ENCODE peak calls at places on chromosomes 16 and 17, in five cellular contexts. One of them, this sample, is unnamed.

GRCh38 chr17:29250666-29251065 is 4.0 kb downstream of the CRYBA1 start:
- DNase-seq in stimulated activated CD4-positive, alpha-beta T cell treated with anti-CD3 and anti-CD28 coated beads, TNF-alpha, amount 100 ng/mL, for 48 hours: no peak
- DNase-seq in activated T-helper 1 cell treated with Interleukin-2 at 50 U/mL for 16 hours: no peak
- DNase-seq in SK-N-SH: no peak
- DNase-seq in ELF-1: no peak
- DNase-seq in this sample: no peak

GRCh38 chr17:29945281-29945680 is 3.8 kb downstream of the EFCAB5 start:
- DNase-seq in stimulated activated CD4-positive, alpha-beta T cell treated with anti-CD3 and anti-CD28 coated beads, TNF-alpha, amount 100 ng/mL, for 48 hours: no peak
- DNase-seq in activated T-helper 1 cell treated with Interleukin-2 at 50 U/mL for 16 hours: no peak
- DNase-seq in SK-N-SH: no peak
- DNase-seq in ELF-1: no peak
- DNase-seq in this sample: no peak

GRCh38 chr17:82367724-82368524 is 3.6 kb upstream of the UTS2R start:
- DNase-seq in stimulated activated CD4-positive, alpha-beta T cell treated with anti-CD3 and anti-CD28 coated beads, TNF-alpha, amount 100 ng/mL, for 48 hours: no peak
- DNase-seq in activated T-helper 1 cell treated with Interleukin-2 at 50 U/mL for 16 hours: no peak
- DNase-seq in SK-N-SH: peak
- DNase-seq in ELF-1: peak
- DNase-seq in this sample: no peak

GRCh38 chr17:72370819-72371218 is 250.0 kb downstream of the SOX9 start:
- DNase-seq in stimulated activated CD4-positive, alpha-beta T cell treated with anti-CD3 and anti-CD28 coated beads, TNF-alpha, amount 100 ng/mL, for 48 hours: no peak
- DNase-seq in activated T-helper 1 cell treated with Interleukin-2 at 50 U/mL for 16 hours: no peak
- DNase-seq in SK-N-SH: no peak
- DNase-seq in ELF-1: no peak
- DNase-seq in this sample: no peak

GRCh38 chr17:77437017-77437416 is 296.2 kb downstream of the SEC14L1 start:
- DNase-seq in stimulated activated CD4-positive, alpha-beta T cell treated with anti-CD3 and anti-CD28 coated beads, TNF-alpha, amount 100 ng/mL, for 48 hours: no peak
- DNase-seq in activated T-helper 1 cell treated with Interleukin-2 at 50 U/mL for 16 hours: no peak
- DNase-seq in SK-N-SH: peak
- DNase-seq in ELF-1: no peak
- DNase-seq in this sample: peak

GRCh38 chr17:61833536-61834203 is 29.7 kb downstream of the BRIP1 start:
- DNase-seq in stimulated activated CD4-positive, alpha-beta T cell treated with anti-CD3 and anti-CD28 coated beads, TNF-alpha, amount 100 ng/mL, for 48 hours: no peak
- DNase-seq in activated T-helper 1 cell treated with Interleukin-2 at 50 U/mL for 16 hours: no peak
- DNase-seq in SK-N-SH: no peak
- DNase-seq in ELF-1: peak
- DNase-seq in this sample: no peak

GRCh38 chr17:30226878-30227277 is 8.6 kb downstream of the SLC6A4 start:
- DNase-seq in stimulated activated CD4-positive, alpha-beta T cell treated with anti-CD3 and anti-CD28 coated beads, TNF-alpha, amount 100 ng/mL, for 48 hours: no peak
- DNase-seq in activated T-helper 1 cell treated with Interleukin-2 at 50 U/mL for 16 hours: no peak
- DNase-seq in SK-N-SH: no peak
- DNase-seq in ELF-1: peak
- DNase-seq in this sample: peak

GRCh38 chr17:73028311-73028755 is 64.2 kb downstream of the SLC39A11 start:
- DNase-seq in stimulated activated CD4-positive, alpha-beta T cell treated with anti-CD3 and anti-CD28 coated beads, TNF-alpha, amount 100 ng/mL, for 48 hours: no peak
- DNase-seq in activated T-helper 1 cell treated with Interleukin-2 at 50 U/mL for 16 hours: no peak
- DNase-seq in SK-N-SH: no peak
- DNase-seq in ELF-1: no peak
- DNase-seq in this sample: no peak

GRCh38 chr16:51420247-51420646 is 269.2 kb upstream of the SALL1 start:
- DNase-seq in stimulated activated CD4-positive, alpha-beta T cell treated with anti-CD3 and anti-CD28 coated beads, TNF-alpha, amount 100 ng/mL, for 48 hours: no peak
- DNase-seq in activated T-helper 1 cell treated with Interleukin-2 at 50 U/mL for 16 hours: no peak
- DNase-seq in SK-N-SH: no peak
- DNase-seq in ELF-1: no peak
- DNase-seq in this sample: no peak

GRCh38 chr16:19704321-19705130 is 13.5 kb downstream of the KNOP1 start:
- DNase-seq in stimulated activated CD4-positive, alpha-beta T cell treated with anti-CD3 and anti-CD28 coated beads, TNF-alpha, amount 100 ng/mL, for 48 hours: no peak
- DNase-seq in activated T-helper 1 cell treated with Interleukin-2 at 50 U/mL for 16 hours: no peak
- DNase-seq in SK-N-SH: no peak
- DNase-seq in ELF-1: no peak
- DNase-seq in this sample: no peak

GRCh38 chr17:9802294-9802693 is 10.9 kb upstream of the DHRS7C start:
- DNase-seq in stimulated activated CD4-positive, alpha-beta T cell treated with anti-CD3 and anti-CD28 coated beads, TNF-alpha, amount 100 ng/mL, for 48 hours: no peak
- DNase-seq in activated T-helper 1 cell treated with Interleukin-2 at 50 U/mL for 16 hours: no peak
- DNase-seq in SK-N-SH: no peak
- DNase-seq in ELF-1: peak
- DNase-seq in this sample: no peak

GRCh38 chr17:54937018-54937417 is 31.4 kb downstream of the COX11 start:
- DNase-seq in stimulated activated CD4-positive, alpha-beta T cell treated with anti-CD3 and anti-CD28 coated beads, TNF-alpha, amount 100 ng/mL, for 48 hours: no peak
- DNase-seq in activated T-helper 1 cell treated with Interleukin-2 at 50 U/mL for 16 hours: no peak
- DNase-seq in SK-N-SH: no peak
- DNase-seq in ELF-1: peak
- DNase-seq in this sample: no peak

GRCh38 chr16:83899272-83899897 is 470 bp downstream of the MLYCD start:
- DNase-seq in stimulated activated CD4-positive, alpha-beta T cell treated with anti-CD3 and anti-CD28 coated beads, TNF-alpha, amount 100 ng/mL, for 48 hours: peak
- DNase-seq in activated T-helper 1 cell treated with Interleukin-2 at 50 U/mL for 16 hours: peak
- DNase-seq in SK-N-SH: peak
- DNase-seq in ELF-1: peak
- DNase-seq in this sample: no peak

GRCh38 chr17:74317071-74317470 is 9.0 kb upstream of the KIF19 start:
- DNase-seq in stimulated activated CD4-positive, alpha-beta T cell treated with anti-CD3 and anti-CD28 coated beads, TNF-alpha, amount 100 ng/mL, for 48 hours: no peak
- DNase-seq in activated T-helper 1 cell treated with Interleukin-2 at 50 U/mL for 16 hours: no peak
- DNase-seq in SK-N-SH: no peak
- DNase-seq in ELF-1: no peak
- DNase-seq in this sample: no peak

GRCh38 chr16:50505714-50506542 is 42.3 kb upstream of the NKD1 start:
- DNase-seq in stimulated activated CD4-positive, alpha-beta T cell treated with anti-CD3 and anti-CD28 coated beads, TNF-alpha, amount 100 ng/mL, for 48 hours: no peak
- DNase-seq in activated T-helper 1 cell treated with Interleukin-2 at 50 U/mL for 16 hours: no peak
- DNase-seq in SK-N-SH: no peak
- DNase-seq in ELF-1: peak
- DNase-seq in this sample: no peak

GRCh38 chr17:82981141-82981540 is 98.3 kb upstream of the METRNL start:
- DNase-seq in stimulated activated CD4-positive, alpha-beta T cell treated with anti-CD3 and anti-CD28 coated beads, TNF-alpha, amount 100 ng/mL, for 48 hours: no peak
- DNase-seq in activated T-helper 1 cell treated with Interleukin-2 at 50 U/mL for 16 hours: no peak
- DNase-seq in SK-N-SH: peak
- DNase-seq in ELF-1: no peak
- DNase-seq in this sample: no peak

GRCh38 chr17:83057397-83057761 is 22.0 kb upstream of the METRNL start:
- DNase-seq in stimulated activated CD4-positive, alpha-beta T cell treated with anti-CD3 and anti-CD28 coated beads, TNF-alpha, amount 100 ng/mL, for 48 hours: no peak
- DNase-seq in activated T-helper 1 cell treated with Interleukin-2 at 50 U/mL for 16 hours: no peak
- DNase-seq in SK-N-SH: peak
- DNase-seq in ELF-1: no peak
- DNase-seq in this sample: no peak

GRCh38 chr17:34703533-34703932 is 124.2 kb downstream of the TMEM132E start:
- DNase-seq in stimulated activated CD4-positive, alpha-beta T cell treated with anti-CD3 and anti-CD28 coated beads, TNF-alpha, amount 100 ng/mL, for 48 hours: peak
- DNase-seq in activated T-helper 1 cell treated with Interleukin-2 at 50 U/mL for 16 hours: no peak
- DNase-seq in SK-N-SH: no peak
- DNase-seq in ELF-1: peak
- DNase-seq in this sample: peak

GRCh38 chr17:75875940-75876189 is 2.5 kb downstream of the TRIM47 start:
- DNase-seq in stimulated activated CD4-positive, alpha-beta T cell treated with anti-CD3 and anti-CD28 coated beads, TNF-alpha, amount 100 ng/mL, for 48 hours: no peak
- DNase-seq in activated T-helper 1 cell treated with Interleukin-2 at 50 U/mL for 16 hours: no peak
- DNase-seq in SK-N-SH: peak
- DNase-seq in ELF-1: no peak
- DNase-seq in this sample: no peak

GRCh38 chr17:5780476-5780875 is 196.2 kb upstream of the NLRP1 start:
- DNase-seq in stimulated activated CD4-positive, alpha-beta T cell treated with anti-CD3 and anti-CD28 coated beads, TNF-alpha, amount 100 ng/mL, for 48 hours: no peak
- DNase-seq in activated T-helper 1 cell treated with Interleukin-2 at 50 U/mL for 16 hours: no peak
- DNase-seq in SK-N-SH: no peak
- DNase-seq in ELF-1: no peak
- DNase-seq in this sample: no peak

GRCh38 chr16:50473375-50473945 is 74.7 kb upstream of the NKD1 start:
- DNase-seq in stimulated activated CD4-positive, alpha-beta T cell treated with anti-CD3 and anti-CD28 coated beads, TNF-alpha, amount 100 ng/mL, for 48 hours: no peak
- DNase-seq in activated T-helper 1 cell treated with Interleukin-2 at 50 U/mL for 16 hours: no peak
- DNase-seq in SK-N-SH: no peak
- DNase-seq in ELF-1: no peak
- DNase-seq in this sample: no peak

GRCh38 chr17:18950944-18951905 is 740 bp upstream of the SLC5A10 start:
- DNase-seq in stimulated activated CD4-positive, alpha-beta T cell treated with anti-CD3 and anti-CD28 coated beads, TNF-alpha, amount 100 ng/mL, for 48 hours: no peak
- DNase-seq in activated T-helper 1 cell treated with Interleukin-2 at 50 U/mL for 16 hours: no peak
- DNase-seq in SK-N-SH: no peak
- DNase-seq in ELF-1: no peak
- DNase-seq in this sample: no peak

GRCh38 chr17:57607553-57608120 is 137.5 kb downstream of the CCDC182 start:
- DNase-seq in stimulated activated CD4-positive, alpha-beta T cell treated with anti-CD3 and anti-CD28 coated beads, TNF-alpha, amount 100 ng/mL, for 48 hours: no peak
- DNase-seq in activated T-helper 1 cell treated with Interleukin-2 at 50 U/mL for 16 hours: no peak
- DNase-seq in SK-N-SH: no peak
- DNase-seq in ELF-1: no peak
- DNase-seq in this sample: no peak

GRCh38 chr17:7774037-7774659 is 56.6 kb downstream of the DNAH2 start:
- DNase-seq in stimulated activated CD4-positive, alpha-beta T cell treated with anti-CD3 and anti-CD28 coated beads, TNF-alpha, amount 100 ng/mL, for 48 hours: no peak
- DNase-seq in activated T-helper 1 cell treated with Interleukin-2 at 50 U/mL for 16 hours: no peak
- DNase-seq in SK-N-SH: no peak
- DNase-seq in ELF-1: peak
- DNase-seq in this sample: no peak

GRCh38 chr16:67394271-67395104 is 1.2 kb upstream of the TPPP3 start:
- DNase-seq in stimulated activated CD4-positive, alpha-beta T cell treated with anti-CD3 and anti-CD28 coated beads, TNF-alpha, amount 100 ng/mL, for 48 hours: no peak
- DNase-seq in activated T-helper 1 cell treated with Interleukin-2 at 50 U/mL for 16 hours: no peak
- DNase-seq in SK-N-SH: no peak
- DNase-seq in ELF-1: peak
- DNase-seq in this sample: no peak

GRCh38 chr17:48649741-48650140 is 23.6 kb upstream of the HOXB9 start:
- DNase-seq in stimulated activated CD4-positive, alpha-beta T cell treated with anti-CD3 and anti-CD28 coated beads, TNF-alpha, amount 100 ng/mL, for 48 hours: no peak
- DNase-seq in activated T-helper 1 cell treated with Interleukin-2 at 50 U/mL for 16 hours: no peak
- DNase-seq in SK-N-SH: no peak
- DNase-seq in ELF-1: no peak
- DNase-seq in this sample: no peak

GRCh38 chr16:85652431-85653221 is 36.1 kb downstream of the GINS2 start:
- DNase-seq in stimulated activated CD4-positive, alpha-beta T cell treated with anti-CD3 and anti-CD28 coated beads, TNF-alpha, amount 100 ng/mL, for 48 hours: no peak
- DNase-seq in activated T-helper 1 cell treated with Interleukin-2 at 50 U/mL for 16 hours: no peak
- DNase-seq in SK-N-SH: peak
- DNase-seq in ELF-1: peak
- DNase-seq in this sample: no peak

GRCh38 chr16:79599256-79599836 is 1.2 kb downstream of the MAF start:
- DNase-seq in stimulated activated CD4-positive, alpha-beta T cell treated with anti-CD3 and anti-CD28 coated beads, TNF-alpha, amount 100 ng/mL, for 48 hours: no peak
- DNase-seq in activated T-helper 1 cell treated with Interleukin-2 at 50 U/mL for 16 hours: no peak
- DNase-seq in SK-N-SH: peak
- DNase-seq in ELF-1: no peak
- DNase-seq in this sample: no peak

GRCh38 chr17:77999413-78000173 is 41.1 kb downstream of the TNRC6C start:
- DNase-seq in stimulated activated CD4-positive, alpha-beta T cell treated with anti-CD3 and anti-CD28 coated beads, TNF-alpha, amount 100 ng/mL, for 48 hours: no peak
- DNase-seq in activated T-helper 1 cell treated with Interleukin-2 at 50 U/mL for 16 hours: no peak
- DNase-seq in SK-N-SH: no peak
- DNase-seq in ELF-1: no peak
- DNase-seq in this sample: no peak

GRCh38 chr17:57370051-57370581 is 113.8 kb downstream of the MSI2 start:
- DNase-seq in stimulated activated CD4-positive, alpha-beta T cell treated with anti-CD3 and anti-CD28 coated beads, TNF-alpha, amount 100 ng/mL, for 48 hours: no peak
- DNase-seq in activated T-helper 1 cell treated with Interleukin-2 at 50 U/mL for 16 hours: no peak
- DNase-seq in SK-N-SH: peak
- DNase-seq in ELF-1: no peak
- DNase-seq in this sample: no peak

GRCh38 chr16:84914273-84914672 is 94.5 kb downstream of the CRISPLD2 start:
- DNase-seq in stimulated activated CD4-positive, alpha-beta T cell treated with anti-CD3 and anti-CD28 coated beads, TNF-alpha, amount 100 ng/mL, for 48 hours: no peak
- DNase-seq in activated T-helper 1 cell treated with Interleukin-2 at 50 U/mL for 16 hours: no peak
- DNase-seq in SK-N-SH: no peak
- DNase-seq in ELF-1: no peak
- DNase-seq in this sample: no peak

GRCh38 chr17:78378225-78379133 is at the start of gene PGS1:
- DNase-seq in stimulated activated CD4-positive, alpha-beta T cell treated with anti-CD3 and anti-CD28 coated beads, TNF-alpha, amount 100 ng/mL, for 48 hours: peak
- DNase-seq in activated T-helper 1 cell treated with Interleukin-2 at 50 U/mL for 16 hours: peak
- DNase-seq in SK-N-SH: peak
- DNase-seq in ELF-1: peak
- DNase-seq in this sample: no peak

GRCh38 chr17:79971651-79972050 is 64.0 kb downstream of the TBC1D16 start:
- DNase-seq in stimulated activated CD4-positive, alpha-beta T cell treated with anti-CD3 and anti-CD28 coated beads, TNF-alpha, amount 100 ng/mL, for 48 hours: no peak
- DNase-seq in activated T-helper 1 cell treated with Interleukin-2 at 50 U/mL for 16 hours: no peak
- DNase-seq in SK-N-SH: no peak
- DNase-seq in ELF-1: no peak
- DNase-seq in this sample: no peak

GRCh38 chr17:61411114-61411943 is 11.7 kb downstream of the TBX2 start:
- DNase-seq in stimulated activated CD4-positive, alpha-beta T cell treated with anti-CD3 and anti-CD28 coated beads, TNF-alpha, amount 100 ng/mL, for 48 hours: no peak
- DNase-seq in activated T-helper 1 cell treated with Interleukin-2 at 50 U/mL for 16 hours: no peak
- DNase-seq in SK-N-SH: peak
- DNase-seq in ELF-1: peak
- DNase-seq in this sample: no peak

GRCh38 chr17:79545251-79546005 is 65.4 kb downstream of the RBFOX3 start:
- DNase-seq in stimulated activated CD4-positive, alpha-beta T cell treated with anti-CD3 and anti-CD28 coated beads, TNF-alpha, amount 100 ng/mL, for 48 hours: no peak
- DNase-seq in activated T-helper 1 cell treated with Interleukin-2 at 50 U/mL for 16 hours: no peak
- DNase-seq in SK-N-SH: no peak
- DNase-seq in ELF-1: no peak
- DNase-seq in this sample: no peak

GRCh38 chr16:30417447-30418349 is 10.3 kb downstream of the ZNF771 start:
- DNase-seq in stimulated activated CD4-positive, alpha-beta T cell treated with anti-CD3 and anti-CD28 coated beads, TNF-alpha, amount 100 ng/mL, for 48 hours: peak
- DNase-seq in activated T-helper 1 cell treated with Interleukin-2 at 50 U/mL for 16 hours: peak
- DNase-seq in SK-N-SH: peak
- DNase-seq in ELF-1: peak
- DNase-seq in this sample: peak